ENCODE peak calls at places on chromosomes 7 and 10, in eight cellular contexts. V is T-helper 22 cell; R is GM04504; T is NCI-H2029; Q is mucosa of descending colon; M is vagina; Y is stromal cell of bone marrow; Z is stimulated activated CD4-positive, alpha-beta T cell treated with anti-CD3 and anti-CD28 coated beads, Interleukin-4, amount 100 ng/mL, for 1 hour. I is an unnamed sample.

GRCh38 chr7:107043916-107044346 is 574 bp upstream of the PRKAR2B start:
- DNase-seq in V (no peak), R (no peak), T (no peak), Q (no peak), M (no peak), Y (no peak), Z (no peak), I (no peak)

GRCh38 chr10:30736685-30737232 is 107.2 kb upstream of the LYZL2 start:
- DNase-seq in V (no peak), R (peak), T (no peak), Q (no peak), M (no peak), Y (peak), Z (no peak), I (peak)

GRCh38 chr10:24419067-24419466 is 210.1 kb downstream of the KIAA1217 start:
- DNase-seq in V (no peak), R (no peak), T (no peak), Q (no peak), M (no peak), Y (no peak), Z (no peak), I (no peak)

GRCh38 chr10:22491931-22492615 is 146.8 kb downstream of the SPAG6 start:
- DNase-seq in V (no peak), R (no peak), T (no peak), Q (no peak), M (no peak), Y (no peak), Z (no peak), I (no peak)

GRCh38 chr7:139125637-139126036 is 16.1 kb upstream of the ZC3HAV1 start:
- DNase-seq in V (no peak), R (no peak), T (no peak), Q (no peak), M (no peak), Y (no peak), Z (no peak), I (no peak)

GRCh38 chr7:73918926-73919693 is 58.2 kb downstream of the TMEM270 start:
- DNase-seq in V (no peak), R (no peak), T (no peak), Q (no peak), M (no peak), Y (no peak), Z (no peak), I (no peak)

GRCh38 chr10:62503871-62504270 is 129.7 kb downstream of the ZNF365 start:
- DNase-seq in V (no peak), R (no peak), T (no peak), Q (no peak), M (no peak), Y (no peak), Z (no peak), I (no peak)

GRCh38 chr10:91614254-91614624 is 18.6 kb downstream of the PPP1R3C start:
- DNase-seq in V (no peak), R (peak), T (no peak), Q (no peak), M (no peak), Y (peak), Z (no peak), I (peak)

GRCh38 chr7:11332865-11333228 is 359.2 kb downstream of the PHF14 start:
- DNase-seq in V (no peak), R (no peak), T (no peak), Q (no peak), M (no peak), Y (no peak), Z (no peak), I (no peak)

GRCh38 chr10:29105516-29106215 is 183.2 kb upstream of the LYZL1 start:
- DNase-seq in V (no peak), R (peak), T (no peak), Q (no peak), M (no peak), Y (peak), Z (no peak), I (peak)

GRCh38 chr10:132942740-132943554 is 577 bp upstream of the CFAP46 start:
- DNase-seq in V (no peak), R (no peak), T (no peak), Q (peak), M (no peak), Y (no peak), Z (no peak), I (no peak)

GRCh38 chr10:88920198-88920597 is 32.4 kb downstream of the ACTA2 start:
- DNase-seq in V (no peak), R (no peak), T (no peak), Q (no peak), M (no peak), Y (peak), Z (no peak), I (no peak)

GRCh38 chr7:99628471-99629465 is 12.0 kb downstream of the ZSCAN25 start:
- DNase-seq in V (no peak), R (no peak), T (no peak), Q (no peak), M (no peak), Y (no peak), Z (no peak), I (no peak)

GRCh38 chr10:86082556-86082955 is 284.0 kb downstream of the GRID1 start:
- DNase-seq in V (no peak), R (no peak), T (no peak), Q (no peak), M (peak), Y (no peak), Z (no peak), I (no peak)

GRCh38 chr7:96380111-96380512 is 58.2 kb upstream of the SLC25A13 start:
- DNase-seq in V (no peak), R (no peak), T (peak), Q (no peak), M (no peak), Y (no peak), Z (no peak), I (no peak)

GRCh38 chr10:54703086-54703485 is 97.9 kb downstream of the PCDH15 start:
- DNase-seq in V (no peak), R (no peak), T (no peak), Q (no peak), M (no peak), Y (no peak), Z (no peak), I (peak)

GRCh38 chr7:152865011-152865410 is 105.5 kb downstream of the ACTR3B start:
- DNase-seq in V (no peak), R (no peak), T (no peak), Q (no peak), M (peak), Y (no peak), Z (no peak), I (no peak)

GRCh38 chr7:157087646-157088045 is 51.1 kb upstream of the UBE3C start:
- DNase-seq in V (no peak), R (no peak), T (no peak), Q (no peak), M (no peak), Y (no peak), Z (no peak), I (no peak)

GRCh38 chr7:96931891-96932290 is 73.5 kb upstream of the DLX6 start:
- DNase-seq in V (no peak), R (no peak), T (no peak), Q (no peak), M (no peak), Y (no peak), Z (no peak), I (no peak)

GRCh38 chr7:131225619-131226101 is 102.0 kb upstream of the MKLN1 start:
- DNase-seq in V (no peak), R (no peak), T (peak), Q (peak), M (no peak), Y (peak), Z (no peak), I (no peak)

GRCh38 chr7:104979167-104979841 is 34.7 kb upstream of the KMT2E start:
- DNase-seq in V (no peak), R (no peak), T (no peak), Q (no peak), M (no peak), Y (peak), Z (no peak), I (peak)

GRCh38 chr10:43573250-43574034 is 974 bp downstream of the ZNF239 start:
- DNase-seq in V (no peak), R (no peak), T (no peak), Q (no peak), M (no peak), Y (peak), Z (no peak), I (no peak)

GRCh38 chr10:51590802-51591201 is 108.6 kb downstream of the CSTF2T start:
- DNase-seq in V (no peak), R (no peak), T (no peak), Q (no peak), M (no peak), Y (no peak), Z (no peak), I (no peak)

GRCh38 chr7:124701955-124702354 is 63.6 kb downstream of the GPR37 start:
- DNase-seq in V (no peak), R (peak), T (no peak), Q (no peak), M (no peak), Y (no peak), Z (no peak), I (no peak)

GRCh38 chr7:116173051-116174028 is 37.0 kb upstream of the TES start:
- DNase-seq in V (no peak), R (no peak), T (peak), Q (no peak), M (no peak), Y (no peak), Z (no peak), I (peak)

GRCh38 chr10:21022821-21023220 is 125.7 kb upstream of the NEBL start:
- DNase-seq in V (no peak), R (no peak), T (no peak), Q (no peak), M (no peak), Y (no peak), Z (no peak), I (no peak)

GRCh38 chr7:80771523-80771922 is 133.1 kb downstream of the CD36 start:
- DNase-seq in V (no peak), R (no peak), T (no peak), Q (no peak), M (no peak), Y (no peak), Z (no peak), I (no peak)

GRCh38 chr10:119131512-119132240 is 27.8 kb downstream of the DENND10 start:
- DNase-seq in V (no peak), R (no peak), T (peak), Q (no peak), M (no peak), Y (no peak), Z (peak), I (no peak)

GRCh38 chr7:25216837-25217236 is 11.4 kb downstream of the NPVF start:
- DNase-seq in V (no peak), R (peak), T (peak), Q (no peak), M (no peak), Y (peak), Z (no peak), I (peak)

GRCh38 chr7:127504715-127505114 is 80.7 kb downstream of the GCC1 start:
- DNase-seq in V (no peak), R (peak), T (no peak), Q (no peak), M (no peak), Y (no peak), Z (peak), I (no peak)

GRCh38 chr7:732094-732541 is 5.0 kb upstream of the PRKAR1B start:
- DNase-seq in V (no peak), R (no peak), T (peak), Q (peak), M (no peak), Y (no peak), Z (peak), I (no peak)

GRCh38 chr10:74332398-74332797 is 181.4 kb downstream of the ADK start:
- DNase-seq in V (no peak), R (peak), T (no peak), Q (no peak), M (no peak), Y (peak), Z (no peak), I (no peak)

I was measured in astrocyte of the cerebellum.